ENCODE peak calls at places on chromosomes 3 and 15, in eight cellular contexts. One of them, this sample, is unnamed.

GRCh38 chr3:146222204-146223046 is 28.5 kb downstream of the PLSCR4 start:
- DNase-seq in activated T-cell treated with anti-CD3 and anti-CD28 coated beads, Interleukin-2, amount 50 U/mL, for 4 hours: no peak
- DNase-seq in progenitor cell of endocrine pancreas: no peak
- DNase-seq in T-cell: no peak
- DNase-seq in neuronal stem cell: no peak
- DNase-seq in stimulated activated CD8-positive, alpha-beta memory T cell treated with anti-CD3 and anti-CD28 coated beads, Interleukin-7, amount 100 ng/mL, for 4 hours: no peak
- DNase-seq in T-helper 17 cell: no peak
- DNase-seq in GM13977: no peak
- DNase-seq in this sample: no peak

GRCh38 chr3:189103208-189103607 is 68.6 kb upstream of the TPRG1 start:
- DNase-seq in T-cell: no peak
- DNase-seq in neuronal stem cell: no peak
- DNase-seq in progenitor cell of endocrine pancreas: no peak
- DNase-seq in activated T-cell treated with anti-CD3 and anti-CD28 coated beads, Interleukin-2, amount 50 U/mL, for 4 hours: no peak
- DNase-seq in GM13977: no peak
- DNase-seq in T-helper 17 cell: no peak
- DNase-seq in stimulated activated CD8-positive, alpha-beta memory T cell treated with anti-CD3 and anti-CD28 coated beads, Interleukin-7, amount 100 ng/mL, for 4 hours: no peak
- DNase-seq in this sample: no peak

GRCh38 chr3:180408654-180409053 is 193.3 kb upstream of the TTC14 start:
- DNase-seq in neuronal stem cell: no peak
- DNase-seq in GM13977: no peak
- DNase-seq in activated T-cell treated with anti-CD3 and anti-CD28 coated beads, Interleukin-2, amount 50 U/mL, for 4 hours: no peak
- DNase-seq in T-cell: no peak
- DNase-seq in stimulated activated CD8-positive, alpha-beta memory T cell treated with anti-CD3 and anti-CD28 coated beads, Interleukin-7, amount 100 ng/mL, for 4 hours: no peak
- DNase-seq in progenitor cell of endocrine pancreas: no peak
- DNase-seq in T-helper 17 cell: no peak
- DNase-seq in this sample: no peak

GRCh38 chr3:37671000-37671483 is 190.6 kb upstream of the CTDSPL start:
- DNase-seq in activated T-cell treated with anti-CD3 and anti-CD28 coated beads, Interleukin-2, amount 50 U/mL, for 4 hours: no peak
- DNase-seq in GM13977: no peak
- DNase-seq in progenitor cell of endocrine pancreas: no peak
- DNase-seq in stimulated activated CD8-positive, alpha-beta memory T cell treated with anti-CD3 and anti-CD28 coated beads, Interleukin-7, amount 100 ng/mL, for 4 hours: no peak
- DNase-seq in neuronal stem cell: no peak
- DNase-seq in T-cell: no peak
- DNase-seq in T-helper 17 cell: no peak
- DNase-seq in this sample: no peak

GRCh38 chr3:143201870-143202269 is 82.3 kb downstream of the CHST2 start:
- DNase-seq in progenitor cell of endocrine pancreas: no peak
- DNase-seq in neuronal stem cell: no peak
- DNase-seq in activated T-cell treated with anti-CD3 and anti-CD28 coated beads, Interleukin-2, amount 50 U/mL, for 4 hours: no peak
- DNase-seq in GM13977: no peak
- DNase-seq in T-helper 17 cell: no peak
- DNase-seq in T-cell: no peak
- DNase-seq in stimulated activated CD8-positive, alpha-beta memory T cell treated with anti-CD3 and anti-CD28 coated beads, Interleukin-7, amount 100 ng/mL, for 4 hours: no peak
- DNase-seq in this sample: no peak

GRCh38 chr3:25463850-25464418 is 35.9 kb downstream of the RARB start:
- DNase-seq in progenitor cell of endocrine pancreas: no peak
- DNase-seq in T-helper 17 cell: no peak
- DNase-seq in neuronal stem cell: no peak
- DNase-seq in GM13977: no peak
- DNase-seq in activated T-cell treated with anti-CD3 and anti-CD28 coated beads, Interleukin-2, amount 50 U/mL, for 4 hours: no peak
- DNase-seq in T-cell: no peak
- DNase-seq in stimulated activated CD8-positive, alpha-beta memory T cell treated with anti-CD3 and anti-CD28 coated beads, Interleukin-7, amount 100 ng/mL, for 4 hours: no peak
- DNase-seq in this sample: no peak

GRCh38 chr3:27719306-27720003 is 2.7 kb downstream of the EOMES start:
- DNase-seq in progenitor cell of endocrine pancreas: no peak
- DNase-seq in T-cell: no peak
- DNase-seq in T-helper 17 cell: no peak
- DNase-seq in GM13977: no peak
- DNase-seq in activated T-cell treated with anti-CD3 and anti-CD28 coated beads, Interleukin-2, amount 50 U/mL, for 4 hours: no peak
- DNase-seq in neuronal stem cell: no peak
- DNase-seq in stimulated activated CD8-positive, alpha-beta memory T cell treated with anti-CD3 and anti-CD28 coated beads, Interleukin-7, amount 100 ng/mL, for 4 hours: no peak
- DNase-seq in this sample: no peak

GRCh38 chr3:16807441-16807840 is 77.3 kb upstream of the PLCL2 start:
- DNase-seq in stimulated activated CD8-positive, alpha-beta memory T cell treated with anti-CD3 and anti-CD28 coated beads, Interleukin-7, amount 100 ng/mL, for 4 hours: no peak
- DNase-seq in GM13977: no peak
- DNase-seq in neuronal stem cell: no peak
- DNase-seq in T-helper 17 cell: no peak
- DNase-seq in progenitor cell of endocrine pancreas: no peak
- DNase-seq in activated T-cell treated with anti-CD3 and anti-CD28 coated beads, Interleukin-2, amount 50 U/mL, for 4 hours: no peak
- DNase-seq in T-cell: no peak
- DNase-seq in this sample: no peak

GRCh38 chr3:186035277-186035676 is 73.6 kb downstream of the ETV5 start:
- DNase-seq in neuronal stem cell: no peak
- DNase-seq in T-cell: no peak
- DNase-seq in stimulated activated CD8-positive, alpha-beta memory T cell treated with anti-CD3 and anti-CD28 coated beads, Interleukin-7, amount 100 ng/mL, for 4 hours: no peak
- DNase-seq in activated T-cell treated with anti-CD3 and anti-CD28 coated beads, Interleukin-2, amount 50 U/mL, for 4 hours: no peak
- DNase-seq in progenitor cell of endocrine pancreas: no peak
- DNase-seq in T-helper 17 cell: no peak
- DNase-seq in GM13977: no peak
- DNase-seq in this sample: no peak

GRCh38 chr15:68578960-68579935 is at the start of gene CORO2B:
- DNase-seq in activated T-cell treated with anti-CD3 and anti-CD28 coated beads, Interleukin-2, amount 50 U/mL, for 4 hours: no peak
- DNase-seq in neuronal stem cell: no peak
- DNase-seq in T-cell: no peak
- DNase-seq in progenitor cell of endocrine pancreas: peak
- DNase-seq in stimulated activated CD8-positive, alpha-beta memory T cell treated with anti-CD3 and anti-CD28 coated beads, Interleukin-7, amount 100 ng/mL, for 4 hours: no peak
- DNase-seq in GM13977: peak
- DNase-seq in T-helper 17 cell: no peak
- DNase-seq in this sample: no peak

GRCh38 chr3:177563381-177563780 is 366.1 kb upstream of the TBL1XR1 start:
- DNase-seq in activated T-cell treated with anti-CD3 and anti-CD28 coated beads, Interleukin-2, amount 50 U/mL, for 4 hours: no peak
- DNase-seq in T-cell: no peak
- DNase-seq in GM13977: no peak
- DNase-seq in progenitor cell of endocrine pancreas: no peak
- DNase-seq in T-helper 17 cell: no peak
- DNase-seq in neuronal stem cell: no peak
- DNase-seq in stimulated activated CD8-positive, alpha-beta memory T cell treated with anti-CD3 and anti-CD28 coated beads, Interleukin-7, amount 100 ng/mL, for 4 hours: no peak
- DNase-seq in this sample: no peak

GRCh38 chr3:102238362-102238761 is 196.5 kb upstream of the ZPLD1 start:
- DNase-seq in stimulated activated CD8-positive, alpha-beta memory T cell treated with anti-CD3 and anti-CD28 coated beads, Interleukin-7, amount 100 ng/mL, for 4 hours: no peak
- DNase-seq in T-cell: no peak
- DNase-seq in T-helper 17 cell: no peak
- DNase-seq in GM13977: no peak
- DNase-seq in progenitor cell of endocrine pancreas: no peak
- DNase-seq in activated T-cell treated with anti-CD3 and anti-CD28 coated beads, Interleukin-2, amount 50 U/mL, for 4 hours: no peak
- DNase-seq in neuronal stem cell: no peak
- DNase-seq in this sample: no peak

GRCh38 chr15:92683511-92683834 is 27.9 kb upstream of the FAM174B start:
- DNase-seq in activated T-cell treated with anti-CD3 and anti-CD28 coated beads, Interleukin-2, amount 50 U/mL, for 4 hours: no peak
- DNase-seq in T-helper 17 cell: no peak
- DNase-seq in T-cell: no peak
- DNase-seq in stimulated activated CD8-positive, alpha-beta memory T cell treated with anti-CD3 and anti-CD28 coated beads, Interleukin-7, amount 100 ng/mL, for 4 hours: no peak
- DNase-seq in neuronal stem cell: peak
- DNase-seq in progenitor cell of endocrine pancreas: peak
- DNase-seq in GM13977: no peak
- DNase-seq in this sample: no peak

GRCh38 chr3:153210116-153210515 is 48.1 kb downstream of the RAP2B start:
- DNase-seq in progenitor cell of endocrine pancreas: no peak
- DNase-seq in stimulated activated CD8-positive, alpha-beta memory T cell treated with anti-CD3 and anti-CD28 coated beads, Interleukin-7, amount 100 ng/mL, for 4 hours: no peak
- DNase-seq in neuronal stem cell: no peak
- DNase-seq in T-helper 17 cell: no peak
- DNase-seq in GM13977: no peak
- DNase-seq in T-cell: peak
- DNase-seq in activated T-cell treated with anti-CD3 and anti-CD28 coated beads, Interleukin-2, amount 50 U/mL, for 4 hours: no peak
- DNase-seq in this sample: no peak

GRCh38 chr15:53811530-53811929 is 52.1 kb upstream of the WDR72 start:
- DNase-seq in activated T-cell treated with anti-CD3 and anti-CD28 coated beads, Interleukin-2, amount 50 U/mL, for 4 hours: no peak
- DNase-seq in stimulated activated CD8-positive, alpha-beta memory T cell treated with anti-CD3 and anti-CD28 coated beads, Interleukin-7, amount 100 ng/mL, for 4 hours: no peak
- DNase-seq in GM13977: no peak
- DNase-seq in T-cell: no peak
- DNase-seq in neuronal stem cell: no peak
- DNase-seq in T-helper 17 cell: no peak
- DNase-seq in progenitor cell of endocrine pancreas: no peak
- DNase-seq in this sample: no peak

GRCh38 chr15:93037341-93038063 is 51.5 kb downstream of the RGMA start:
- DNase-seq in GM13977: peak
- DNase-seq in T-helper 17 cell: peak
- DNase-seq in progenitor cell of endocrine pancreas: no peak
- DNase-seq in activated T-cell treated with anti-CD3 and anti-CD28 coated beads, Interleukin-2, amount 50 U/mL, for 4 hours: no peak
- DNase-seq in stimulated activated CD8-positive, alpha-beta memory T cell treated with anti-CD3 and anti-CD28 coated beads, Interleukin-7, amount 100 ng/mL, for 4 hours: no peak
- DNase-seq in neuronal stem cell: no peak
- DNase-seq in T-cell: no peak
- DNase-seq in this sample: no peak

GRCh38 chr3:64188810-64189560 is 36.3 kb downstream of the PRICKLE2 start:
- DNase-seq in T-cell: no peak
- DNase-seq in stimulated activated CD8-positive, alpha-beta memory T cell treated with anti-CD3 and anti-CD28 coated beads, Interleukin-7, amount 100 ng/mL, for 4 hours: no peak
- DNase-seq in T-helper 17 cell: no peak
- DNase-seq in progenitor cell of endocrine pancreas: no peak
- DNase-seq in activated T-cell treated with anti-CD3 and anti-CD28 coated beads, Interleukin-2, amount 50 U/mL, for 4 hours: no peak
- DNase-seq in neuronal stem cell: no peak
- DNase-seq in GM13977: no peak
- DNase-seq in this sample: peak

GRCh38 chr15:60093273-60094067 is 89.4 kb downstream of the FOXB1 start:
- DNase-seq in progenitor cell of endocrine pancreas: no peak
- DNase-seq in T-cell: no peak
- DNase-seq in activated T-cell treated with anti-CD3 and anti-CD28 coated beads, Interleukin-2, amount 50 U/mL, for 4 hours: no peak
- DNase-seq in T-helper 17 cell: no peak
- DNase-seq in GM13977: no peak
- DNase-seq in stimulated activated CD8-positive, alpha-beta memory T cell treated with anti-CD3 and anti-CD28 coated beads, Interleukin-7, amount 100 ng/mL, for 4 hours: no peak
- DNase-seq in neuronal stem cell: no peak
- DNase-seq in this sample: no peak

GRCh38 chr15:92617197-92618037 is 38.2 kb downstream of the FAM174B start:
- DNase-seq in T-helper 17 cell: no peak
- DNase-seq in GM13977: no peak
- DNase-seq in neuronal stem cell: no peak
- DNase-seq in progenitor cell of endocrine pancreas: peak
- DNase-seq in stimulated activated CD8-positive, alpha-beta memory T cell treated with anti-CD3 and anti-CD28 coated beads, Interleukin-7, amount 100 ng/mL, for 4 hours: no peak
- DNase-seq in activated T-cell treated with anti-CD3 and anti-CD28 coated beads, Interleukin-2, amount 50 U/mL, for 4 hours: no peak
- DNase-seq in T-cell: no peak
- DNase-seq in this sample: no peak

GRCh38 chr3:46540550-46540949 is 25.6 kb downstream of the LRRC2 start:
- DNase-seq in T-helper 17 cell: no peak
- DNase-seq in progenitor cell of endocrine pancreas: no peak
- DNase-seq in GM13977: no peak
- DNase-seq in stimulated activated CD8-positive, alpha-beta memory T cell treated with anti-CD3 and anti-CD28 coated beads, Interleukin-7, amount 100 ng/mL, for 4 hours: no peak
- DNase-seq in activated T-cell treated with anti-CD3 and anti-CD28 coated beads, Interleukin-2, amount 50 U/mL, for 4 hours: no peak
- DNase-seq in neuronal stem cell: no peak
- DNase-seq in T-cell: no peak
- DNase-seq in this sample: no peak

GRCh38 chr3:104952587-104952986 is 414.1 kb upstream of the ALCAM start:
- DNase-seq in T-helper 17 cell: no peak
- DNase-seq in T-cell: no peak
- DNase-seq in progenitor cell of endocrine pancreas: no peak
- DNase-seq in neuronal stem cell: no peak
- DNase-seq in activated T-cell treated with anti-CD3 and anti-CD28 coated beads, Interleukin-2, amount 50 U/mL, for 4 hours: no peak
- DNase-seq in stimulated activated CD8-positive, alpha-beta memory T cell treated with anti-CD3 and anti-CD28 coated beads, Interleukin-7, amount 100 ng/mL, for 4 hours: no peak
- DNase-seq in GM13977: no peak
- DNase-seq in this sample: no peak

GRCh38 chr3:182182531-182182968 is 470.8 kb downstream of the SOX2 start:
- DNase-seq in stimulated activated CD8-positive, alpha-beta memory T cell treated with anti-CD3 and anti-CD28 coated beads, Interleukin-7, amount 100 ng/mL, for 4 hours: no peak
- DNase-seq in progenitor cell of endocrine pancreas: no peak
- DNase-seq in T-cell: no peak
- DNase-seq in activated T-cell treated with anti-CD3 and anti-CD28 coated beads, Interleukin-2, amount 50 U/mL, for 4 hours: no peak
- DNase-seq in GM13977: no peak
- DNase-seq in neuronal stem cell: no peak
- DNase-seq in T-helper 17 cell: no peak
- DNase-seq in this sample: no peak

GRCh38 chr3:23876901-23877300 is 39.9 kb downstream of the NKIRAS1 start:
- DNase-seq in progenitor cell of endocrine pancreas: no peak
- DNase-seq in neuronal stem cell: no peak
- DNase-seq in stimulated activated CD8-positive, alpha-beta memory T cell treated with anti-CD3 and anti-CD28 coated beads, Interleukin-7, amount 100 ng/mL, for 4 hours: no peak
- DNase-seq in T-cell: no peak
- DNase-seq in activated T-cell treated with anti-CD3 and anti-CD28 coated beads, Interleukin-2, amount 50 U/mL, for 4 hours: no peak
- DNase-seq in GM13977: no peak
- DNase-seq in T-helper 17 cell: no peak
- DNase-seq in this sample: no peak

GRCh38 chr15:79849789-79850188 is 47.0 kb downstream of the MTHFS start:
- DNase-seq in T-cell: no peak
- DNase-seq in GM13977: no peak
- DNase-seq in progenitor cell of endocrine pancreas: no peak
- DNase-seq in stimulated activated CD8-positive, alpha-beta memory T cell treated with anti-CD3 and anti-CD28 coated beads, Interleukin-7, amount 100 ng/mL, for 4 hours: no peak
- DNase-seq in neuronal stem cell: peak
- DNase-seq in activated T-cell treated with anti-CD3 and anti-CD28 coated beads, Interleukin-2, amount 50 U/mL, for 4 hours: no peak
- DNase-seq in T-helper 17 cell: no peak
- DNase-seq in this sample: no peak